ENCODE peak calls at places on chromosomes 7 and 10, in four cellular contexts. G, C, M and J are unnamed samples. For H3K4me1, the result is how much of the 10 kb centered on the place peaks cover.

GRCh38 chr10:23886355-23886754 is 322.6 kb upstream of the KIAA1217 start:
- DNase-seq in G (peak), C (no peak), M (no peak), J (no peak)

GRCh38 chr10:66678521-66678920 is 247.3 kb upstream of the LRRTM3 start:
- DNase-seq in G (no peak), C (no peak), M (no peak), J (no peak)

GRCh38 chr7:36119005-36119711 is 33.9 kb upstream of the EEPD1 start:
- DNase-seq in G (peak), C (no peak), M (no peak), J (no peak)

GRCh38 chr7:105638942-105639495 is 57.7 kb upstream of the EFCAB10 start:
- DNase-seq in G (no peak), C (no peak), M (no peak), J (no peak)

GRCh38 chr10:132058111-132058745 is 7.5 kb upstream of the JAKMIP3 start:
- DNase-seq in G (no peak), C (peak), M (no peak), J (no peak)

GRCh38 chr7:99679400-99680191 is at the start of gene CYP3A5:
- DNase-seq in G (peak), C (no peak), M (peak), J (no peak)

GRCh38 chr10:3891396-3891795 is 106.4 kb upstream of the KLF6 start:
- DNase-seq in G (no peak), C (no peak), M (no peak), J (no peak)

GRCh38 chr7:87152897-87153641 is 816 bp downstream of the DMTF1 start:
- DNase-seq in G (peak), C (peak), M (no peak), J (peak)

GRCh38 chr7:150520145-150520544 is 5.5 kb downstream of the GIMAP7 start:
- DNase-seq in G (no peak), C (no peak), M (no peak), J (no peak)

GRCh38 chr7:112202819-112203218 is 3.4 kb downstream of the DOCK4 start:
- DNase-seq in G (peak), C (peak), M (peak), J (peak)

GRCh38 chr10:12924911-12925310 is 76.6 kb downstream of the CCDC3 start:
- DNase-seq in G (no peak), C (no peak), M (no peak), J (no peak)

GRCh38 chr7:111329367-111330234 is 232.7 kb downstream of the IMMP2L start:
- DNase-seq in G (no peak), C (no peak), M (no peak), J (peak)

GRCh38 chr10:33621143-33621542 is 286.7 kb upstream of the NRP1 start:
- DNase-seq in G (peak), C (no peak), M (no peak), J (no peak)
- H3K4me1 ChIP-seq in G (under half), C (under half), M (under half), J (under half)

DNA sequence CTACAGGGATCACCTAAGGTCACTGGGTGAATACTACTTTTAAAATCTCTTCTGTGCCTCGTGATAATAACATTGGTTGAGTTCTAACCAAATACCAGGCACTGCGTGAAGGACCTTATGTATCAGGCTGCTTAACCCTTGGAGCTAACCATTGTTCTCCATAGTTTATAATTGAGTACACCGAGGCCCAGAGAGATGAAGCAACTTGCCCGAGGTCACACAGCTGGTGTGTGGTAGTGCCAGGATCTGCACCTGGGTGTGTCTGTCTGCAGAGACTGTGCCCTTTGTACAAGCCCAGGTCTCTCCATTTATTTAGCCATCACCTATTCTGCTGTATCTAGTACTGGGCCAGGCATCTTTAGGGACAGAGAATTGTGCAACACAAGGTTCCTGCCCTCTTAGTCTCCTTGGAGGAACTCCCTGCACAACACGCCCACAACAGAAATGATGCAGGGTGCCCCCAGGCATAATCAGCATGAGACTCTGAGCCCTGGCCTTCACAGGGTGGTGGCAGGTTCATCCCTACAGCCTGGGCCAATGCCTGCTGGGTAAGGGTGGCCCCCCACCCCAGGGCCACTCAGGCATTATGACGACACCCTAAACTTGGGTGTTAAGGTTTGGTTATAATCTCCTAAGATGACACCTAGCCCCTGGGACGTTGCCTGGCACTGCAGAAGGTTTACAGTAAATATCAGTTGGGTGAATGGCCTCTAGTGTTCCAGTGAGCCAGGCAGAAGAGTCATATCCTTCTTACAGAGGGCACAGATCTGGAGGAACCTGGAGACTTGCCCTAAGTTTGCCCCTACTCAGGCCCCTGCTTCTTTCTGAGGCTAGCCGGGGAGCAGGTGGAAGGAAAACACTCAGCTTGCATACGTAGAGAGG is 31.6 kb downstream of the UNC5B start:
- DNase-seq in G (no peak), C (no peak), M (no peak), J (no peak)
- H3K4me3 ChIP-seq in G (no peak), C (no peak), M (peak), J (no peak)

DNA sequence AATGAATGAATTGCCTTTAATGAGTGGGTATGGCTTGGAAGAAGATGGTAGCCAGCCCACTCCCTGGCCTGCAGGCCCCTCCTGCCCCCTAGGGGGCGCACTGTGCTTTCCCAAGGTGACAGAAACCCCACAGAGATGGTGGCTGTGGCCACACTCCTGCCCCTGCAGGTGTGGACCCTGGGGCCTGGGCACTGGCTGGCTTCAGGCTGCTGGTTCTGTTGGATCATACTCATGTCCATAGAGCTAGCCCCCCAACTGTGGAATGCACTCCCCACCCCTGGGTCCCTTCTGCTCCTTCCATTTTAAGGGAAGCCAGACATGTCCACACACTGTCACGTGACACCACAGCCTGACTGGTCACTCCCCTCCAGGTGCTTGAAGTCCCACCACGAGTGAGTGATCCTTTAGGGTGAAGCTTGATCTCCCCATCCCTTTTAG is 44.8 kb downstream of the ZCCHC24 start:
- DNase-seq in G (peak), C (no peak), M (no peak), J (peak)
- H3K4me1 ChIP-seq in G (under half), C (under half), M (half or more), J (half or more)

GRCh38 chr7:5572439-5572838 is 148.8 kb upstream of the TNRC18 start:
- DNase-seq in G (no peak), C (no peak), M (no peak), J (no peak)

GRCh38 chr7:5578441-5579024 is 154.9 kb upstream of the TNRC18 start:
- DNase-seq in G (peak), C (no peak), M (no peak), J (no peak)

GRCh38 chr7:5574770-5575269 is 151.2 kb upstream of the TNRC18 start:
- DNase-seq in G (peak), C (no peak), M (peak), J (peak)
- H3K4me3 ChIP-seq in G (peak), C (no peak), M (no peak), J (peak)

DNA sequence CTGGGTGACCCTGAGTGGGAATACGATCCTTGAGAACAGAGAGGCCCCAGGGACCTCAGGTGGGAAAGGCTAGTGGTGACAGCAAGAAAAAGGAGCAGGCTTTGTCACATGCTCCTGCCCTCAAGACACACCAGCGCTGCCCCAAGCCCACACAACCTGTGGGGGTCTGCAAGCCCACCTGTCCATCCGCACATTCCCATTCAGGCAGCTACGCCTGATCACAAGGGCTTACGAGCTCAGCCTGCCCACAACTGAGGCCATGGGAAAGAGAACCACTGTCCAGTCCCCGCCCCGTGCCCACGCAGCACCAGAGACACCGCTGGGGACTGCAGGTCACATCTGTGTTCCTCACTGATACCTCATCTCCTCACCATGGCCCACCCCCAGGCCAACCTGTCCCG is 26.7 kb downstream of the EBF3 start:
- DNase-seq in G (no peak), C (peak), M (no peak), J (no peak)
- H3K4me1 ChIP-seq in G (under half), C (under half), M (under half), J (under half)

GRCh38 chr7:69861233-69861632 is 263.0 kb downstream of the AUTS2 start:
- DNase-seq in G (no peak), C (no peak), M (no peak), J (no peak)

GRCh38 chr7:69860486-69860885 is 262.2 kb downstream of the AUTS2 start:
- DNase-seq in G (peak), C (no peak), M (no peak), J (no peak)

GRCh38 chr7:69859342-69859741 is 261.1 kb downstream of the AUTS2 start:
- DNase-seq in G (no peak), C (no peak), M (no peak), J (no peak)

GRCh38 chr7:69856991-69857390 is 258.7 kb downstream of the AUTS2 start:
- DNase-seq in G (no peak), C (no peak), M (no peak), J (no peak)

DNA sequence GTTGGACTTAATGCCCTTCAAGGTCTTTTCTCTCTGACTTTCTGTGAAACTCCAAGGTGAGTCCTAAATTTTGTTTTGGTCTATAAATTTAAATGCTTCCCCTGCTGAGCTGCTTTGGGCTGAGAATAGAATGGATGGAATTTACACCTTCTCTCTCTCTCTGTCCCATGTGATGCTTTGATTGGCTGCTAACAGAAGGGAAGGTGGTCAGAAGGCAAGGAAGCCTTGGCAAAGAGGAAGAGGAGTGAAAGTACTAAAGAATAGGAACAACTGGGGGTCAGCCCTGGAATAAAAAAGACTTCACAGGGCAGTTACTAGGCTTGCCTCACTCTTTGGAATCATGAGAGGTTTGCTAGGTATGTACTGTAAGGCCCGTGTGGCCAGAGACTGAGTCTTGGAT is 260.2 kb downstream of the AUTS2 start:
- DNase-seq in G (no peak), C (no peak), M (no peak), J (no peak)
- H3K4me3 ChIP-seq in G (no peak), C (no peak), M (no peak), J (no peak)